ENCODE peak calls at places on chromosome 3, in five cellular contexts. J is activated CD4-positive, alpha-beta T cell treated with anti-CD3 and anti-CD28 coated beads, Interleukin-2, amount 50 U/mL, for 48 hours; D is iris pigment epithelial cell; A is foreskin fibroblast; I is GM10248. U is an unnamed sample.
A peak's percentile ranks its signal among the peaks of the same experiment; 100 is the strongest.

GRCh38 chr3:124413989-124414598 is 316.2 kb upstream of the UMPS start:
- DNase-seq in J (no peak), D (no peak), A (no peak), I (no peak), U (no peak)

GRCh38 chr3:194974468-194975135 is 288.9 kb downstream of the FAM43A start:
- DNase-seq in A (no peak), D (no peak), J (no peak), I (no peak), U (no peak)

GRCh38 chr3:183275418-183275817 is 22.4 kb downstream of the B3GNT5 start:
- DNase-seq in J (no peak), A (peak; percentile 67), I (no peak), D (peak; percentile 90), U (no peak)

GRCh38 chr3:196493292-196493691 is 10.3 kb downstream of the RNF168 start:
- DNase-seq in I (no peak), J (no peak), A (no peak), D (no peak), U (no peak)

GRCh38 chr3:151087648-151088047 is 2.2 kb downstream of the MED12L start:
- DNase-seq in I (no peak), D (no peak), J (no peak), A (no peak), U (no peak)

GRCh38 chr3:133828576-133829309 is 23.1 kb downstream of the SRPRB start:
- DNase-seq in I (no peak), J (no peak), D (no peak), A (no peak), U (no peak)

GRCh38 chr3:100761211-100761921 is 52.1 kb downstream of the TFG start:
- DNase-seq in D (no peak), I (peak; percentile 15), A (no peak), J (peak; percentile 6), U (no peak)

GRCh38 chr3:181725830-181726229 is 14.1 kb downstream of the SOX2 start:
- DNase-seq in J (no peak), A (no peak), I (no peak), D (no peak), U (no peak)

GRCh38 chr3:28940530-28940929 is 340.3 kb upstream of the RBMS3 start:
- DNase-seq in I (peak; percentile 26), A (peak; percentile 80), D (peak; percentile 98), J (no peak), U (no peak)

GRCh38 chr3:78992400-78992799 is 775.4 kb downstream of the ROBO1 start:
- DNase-seq in A (no peak), D (no peak), J (no peak), I (no peak), U (no peak)

GRCh38 chr3:38588276-38588971 is 61.1 kb downstream of the SCN5A start:
- DNase-seq in I (no peak), J (no peak), A (no peak), D (no peak), U (peak; percentile 83)

GRCh38 chr3:45035441-45036301 is 9.6 kb downstream of the CLEC3B start:
- DNase-seq in A (peak; percentile 57), J (peak; percentile 37), D (peak; percentile 39), I (peak; percentile 24), U (peak; percentile 19)

GRCh38 chr3:120418866-120419490 is 31.8 kb downstream of the FSTL1 start:
- DNase-seq in A (no peak), J (peak; percentile 13), D (peak; percentile 57), I (peak; percentile 55), U (peak; percentile 72)

GRCh38 chr3:56593455-56594158 is 36.6 kb downstream of the CCDC66 start:
- DNase-seq in J (no peak), D (no peak), A (no peak), I (no peak), U (no peak)

GRCh38 chr3:3191675-3192480 is 12.4 kb upstream of the CRBN start:
- DNase-seq in A (no peak), J (no peak), D (peak; percentile 13), I (no peak), U (no peak)

GRCh38 chr3:129068291-129068886 is 7.8 kb downstream of the GP9 start:
- DNase-seq in D (peak; percentile 24), I (no peak), A (no peak), J (no peak), U (peak; percentile 21)

GRCh38 chr3:107206141-107206540 is 171.1 kb upstream of the CCDC54 start:
- DNase-seq in J (no peak), I (peak; percentile 11), D (peak; percentile 79), A (no peak), U (no peak)

GRCh38 chr3:30471076-30471475 is 135.3 kb upstream of the TGFBR2 start:
- DNase-seq in J (no peak), A (no peak), I (no peak), D (peak; percentile 50), U (no peak)

GRCh38 chr3:13509066-13509815 is 29.1 kb downstream of the HDAC11 start:
- DNase-seq in I (no peak), J (no peak), D (no peak), A (no peak), U (no peak)

GRCh38 chr3:112775011-112775742 is 71.5 kb downstream of the CD200R1L start:
- DNase-seq in J (no peak), I (no peak), A (peak; percentile 59), D (peak; percentile 84), U (no peak)

GRCh38 chr3:142596726-142597088 is 514 bp downstream of the PLS1 start:
- DNase-seq in J (no peak), A (no peak), D (no peak), I (no peak), U (no peak)

GRCh38 chr3:183085634-183086390 is 13.5 kb downstream of the MCCC1 start:
- DNase-seq in A (no peak), J (peak; percentile 21), D (peak; percentile 59), I (no peak), U (no peak)

GRCh38 chr3:48478631-48479555 is 25.1 kb downstream of the SHISA5 start:
- DNase-seq in D (no peak), J (peak; percentile 52), I (peak; percentile 25), A (no peak), U (no peak)

GRCh38 chr3:150408232-150409124 is at the start of gene TSC22D2:
- DNase-seq in J (peak; percentile 92), A (peak; percentile 95), D (peak; percentile 95), I (peak; percentile 90), U (peak; percentile 92)

GRCh38 chr3:45537960-45538640 is 56.5 kb upstream of the LIMD1 start:
- DNase-seq in I (no peak), A (peak; percentile 73), J (no peak), D (no peak), U (peak; percentile 14)

GRCh38 chr3:77868725-77869124 is 828.8 kb downstream of the ROBO2 start:
- DNase-seq in J (no peak), A (no peak), I (no peak), D (peak; percentile 6), U (no peak)

GRCh38 chr3:148512648-148513047 is 185.1 kb upstream of the AGTR1 start:
- DNase-seq in I (no peak), A (no peak), J (no peak), D (peak; percentile 29), U (no peak)

GRCh38 chr3:152322756-152323155 is 54.0 kb downstream of the MBNL1 start:
- DNase-seq in D (peak; percentile 77), J (no peak), A (no peak), I (no peak), U (no peak)

GRCh38 chr3:185465471-185465870 is 33.4 kb downstream of the TMEM41A start:
- DNase-seq in D (no peak), A (no peak), I (no peak), J (no peak), U (no peak)

GRCh38 chr3:174812172-174812862 is 46.8 kb upstream of the NAALADL2 start:
- DNase-seq in I (no peak), A (no peak), J (no peak), D (no peak), U (no peak)

GRCh38 chr3:118057086-118057485 is 977.6 kb downstream of the IGSF11 start:
- DNase-seq in D (peak; percentile 1), J (no peak), I (no peak), A (no peak), U (no peak)

GRCh38 chr3:171412054-171412453 is 48.2 kb downstream of the TNIK start:
- DNase-seq in A (no peak), I (no peak), D (no peak), J (no peak), U (no peak)

GRCh38 chr3:174477491-174477890 is 381.6 kb upstream of the NAALADL2 start:
- DNase-seq in A (no peak), D (no peak), J (no peak), I (no peak), U (no peak)

GRCh38 chr3:44076221-44076829 is 165.4 kb upstream of the TOPAZ1 start:
- DNase-seq in J (no peak), D (no peak), I (no peak), A (no peak), U (no peak)

GRCh38 chr3:41431386-41431785 is 232.1 kb downstream of the CTNNB1 start:
- DNase-seq in A (no peak), D (peak; percentile 3), I (no peak), J (no peak), U (no peak)

GRCh38 chr3:62665627-62666433 is 209.4 kb downstream of the CADPS start:
- DNase-seq in A (peak; percentile 43), I (peak; percentile 24), J (peak; percentile 55), D (peak; percentile 65), U (peak; percentile 89)

GRCh38 chr3:2713923-2714322 is 396.3 kb downstream of the IL5RA start:
- DNase-seq in A (no peak), I (no peak), J (peak; percentile 8), D (no peak), U (no peak)

GRCh38 chr3:33855884-33856546 is 57.6 kb downstream of the PDCD6IP start:
- DNase-seq in I (no peak), D (peak; percentile 62), J (no peak), A (no peak), U (no peak)